ENCODE peak calls at places on chromosomes 6 and 20, in eight cellular contexts. L, Q, G, K, H, I, T and D are unnamed samples.

GRCh38 chr6:116500969-116501433 is 10.4 kb upstream of the CALHM5 start:
- DNase-seq in G (no peak), I (no peak), H (peak), K (peak), T (no peak), L (no peak), Q (no peak), D (no peak)

GRCh38 chr20:57582432-57583288 is 21.8 kb downstream of the PCK1 start:
- DNase-seq in T (no peak), Q (no peak), K (peak), G (peak), H (peak), L (peak), I (peak), D (peak)

GRCh38 chr6:100719883-100720682 is 161.0 kb downstream of the ASCC3 start:
- DNase-seq in G (peak), T (no peak), H (peak), Q (no peak), L (peak), I (no peak), K (no peak), D (no peak)

GRCh38 chr6:53476979-53477378 is 67.9 kb downstream of the GCLC start:
- DNase-seq in K (no peak), G (no peak), I (no peak), H (no peak), L (no peak), T (no peak), Q (no peak), D (no peak)

GRCh38 chr20:48740269-48740603 is 87.6 kb downstream of the PREX1 start:
- DNase-seq in Q (no peak), H (no peak), L (no peak), T (no peak), G (no peak), K (no peak), I (no peak), D (peak)

GRCh38 chr6:35019831-35020230 is 121.3 kb downstream of the TCP11 start:
- DNase-seq in T (no peak), Q (no peak), I (no peak), G (no peak), L (no peak), K (no peak), H (no peak), D (no peak)

GRCh38 chr6:122495612-122496011 is 24.0 kb upstream of the SERINC1 start:
- DNase-seq in L (no peak), I (no peak), Q (no peak), G (no peak), H (no peak), T (no peak), K (no peak), D (no peak)

GRCh38 chr20:46928580-46929132 is 34.0 kb downstream of the EYA2 start:
- DNase-seq in G (no peak), L (no peak), I (no peak), H (peak), Q (no peak), K (no peak), T (no peak), D (no peak)

GRCh38 chr20:43389231-43389630 is 68.5 kb upstream of the SRSF6 start:
- DNase-seq in I (no peak), T (peak), K (no peak), H (peak), G (no peak), Q (no peak), L (no peak), D (no peak)

GRCh38 chr6:118641042-118641441 is 10.3 kb downstream of the CEP85L start:
- DNase-seq in T (no peak), G (no peak), I (no peak), K (no peak), H (no peak), L (no peak), Q (no peak), D (no peak)

GRCh38 chr6:158869010-158869603 is 49.9 kb upstream of the EZR start:
- DNase-seq in T (no peak), L (peak), H (no peak), G (no peak), K (no peak), Q (no peak), I (no peak), D (no peak)

GRCh38 chr20:20276806-20277530 is 90.9 kb upstream of the INSM1 start:
- DNase-seq in G (no peak), L (no peak), T (no peak), K (no peak), Q (no peak), H (no peak), I (no peak), D (no peak)

GRCh38 chr20:35025116-35025515 is 67.5 kb downstream of the TRPC4AP start:
- DNase-seq in T (no peak), I (no peak), K (no peak), G (no peak), H (no peak), Q (no peak), L (no peak), D (no peak)

GRCh38 chr6:70686548-70687133 is 19.0 kb downstream of the SMAP1 start:
- DNase-seq in H (peak), Q (no peak), K (no peak), I (no peak), L (peak), G (peak), T (no peak), D (no peak)

GRCh38 chr20:32497589-32498224 is 87.4 kb downstream of the NOL4L start:
- DNase-seq in G (peak), L (no peak), I (no peak), Q (no peak), T (no peak), K (no peak), H (no peak), D (peak)

GRCh38 chr20:53157443-53158408 is 185.6 kb downstream of the TSHZ2 start:
- DNase-seq in T (peak), I (peak), G (peak), L (peak), H (peak), Q (no peak), K (peak), D (no peak)

GRCh38 chr6:56890683-56891429 is 64.1 kb upstream of the BEND6 start:
- DNase-seq in K (no peak), L (peak), G (peak), Q (no peak), H (peak), T (no peak), I (no peak), D (no peak)

GRCh38 chr6:73774311-73774766 is 78.3 kb downstream of the CD109 start:
- DNase-seq in G (peak), I (no peak), H (peak), L (peak), T (no peak), K (no peak), Q (no peak), D (no peak)

GRCh38 chr6:44495036-44495901 is 107.8 kb downstream of the CDC5L start:
- DNase-seq in T (no peak), Q (no peak), L (peak), G (no peak), I (no peak), K (no peak), H (peak), D (no peak)

GRCh38 chr6:133326584-133326983 is 85.4 kb downstream of the EYA4 start:
- DNase-seq in T (no peak), Q (no peak), K (no peak), L (no peak), G (no peak), H (no peak), I (no peak), D (no peak)

GRCh38 chr20:45470262-45470931 is 844 bp downstream of the WFDC2 start:
- DNase-seq in K (peak), I (peak), T (peak), G (no peak), H (peak), L (no peak), Q (peak), D (no peak)

GRCh38 chr20:31363295-31363694 is 5.1 kb upstream of the DEFB118 start:
- DNase-seq in K (no peak), L (no peak), Q (no peak), G (no peak), T (no peak), I (no peak), H (no peak), D (no peak)

GRCh38 chr20:53346266-53346665 is 247.4 kb downstream of the ZNF217 start:
- DNase-seq in G (no peak), I (no peak), H (no peak), K (no peak), Q (no peak), L (no peak), T (no peak), D (no peak)

GRCh38 chr6:111377558-111378120 is 105.4 kb downstream of the REV3L start:
- DNase-seq in K (no peak), I (no peak), Q (no peak), G (no peak), L (no peak), H (peak), T (no peak), D (no peak)

GRCh38 chr20:57810511-57811372 is 100.9 kb upstream of the PMEPA1 start:
- DNase-seq in L (peak), I (no peak), Q (no peak), H (no peak), K (no peak), G (no peak), T (no peak), D (no peak)

GRCh38 chr6:43494321-43494720 is 15.8 kb downstream of the LRRC73 start:
- DNase-seq in K (no peak), Q (no peak), T (no peak), L (no peak), H (no peak), G (no peak), I (no peak), D (no peak)

GRCh38 chr6:134564705-134565104 is 246.8 kb upstream of the SGK1 start:
- DNase-seq in K (no peak), T (no peak), G (no peak), I (no peak), L (no peak), H (no peak), Q (no peak), D (no peak)

GRCh38 chr20:45506927-45507820 is 8.2 kb downstream of the SPINT3 start:
- DNase-seq in G (no peak), K (no peak), Q (no peak), T (no peak), I (no peak), L (peak), H (no peak), D (no peak)

GRCh38 chr20:8361008-8361652 is 229.1 kb downstream of the PLCB1 start:
- DNase-seq in T (no peak), L (no peak), I (no peak), H (peak), Q (no peak), K (no peak), G (no peak), D (no peak)

GRCh38 chr6:144546807-144547206 is 261.7 kb downstream of the UTRN start:
- DNase-seq in I (no peak), K (no peak), H (no peak), L (no peak), Q (no peak), G (no peak), T (no peak), D (no peak)

GRCh38 chr20:4484431-4485057 is 237.2 kb upstream of the PRND start:
- DNase-seq in L (no peak), I (no peak), K (no peak), H (no peak), Q (no peak), G (no peak), T (no peak), D (no peak)

GRCh38 chr20:51966296-51966971 is 164.1 kb upstream of the SALL4 start:
- DNase-seq in L (peak), H (peak), K (peak), T (no peak), G (peak), I (peak), Q (no peak), D (no peak)

GRCh38 chr20:25254571-25254970 is 6.7 kb downstream of the PYGB start:
- DNase-seq in T (no peak), L (no peak), G (no peak), I (no peak), Q (no peak), H (no peak), K (no peak), D (no peak)

GRCh38 chr6:84218091-84218490 is 9.4 kb downstream of the CEP162 start:
- DNase-seq in H (no peak), K (peak), G (no peak), I (no peak), T (no peak), Q (no peak), L (no peak), D (no peak)

GRCh38 chr6:100322886-100323285 is 141.8 kb downstream of the SIM1 start:
- DNase-seq in I (no peak), H (peak), G (no peak), T (no peak), L (no peak), Q (no peak), K (no peak), D (no peak)

GRCh38 chr6:107320126-107320525 is 139.2 kb downstream of the PDSS2 start:
- DNase-seq in G (peak), L (no peak), I (no peak), Q (no peak), T (no peak), H (peak), K (no peak), D (no peak)

GRCh38 chr6:117911150-117911549 is 4.1 kb downstream of the SLC35F1 start:
- DNase-seq in L (no peak), G (no peak), K (no peak), T (no peak), H (no peak), Q (no peak), I (no peak), D (no peak)

GRCh38 chr6:13554929-13555333 is 19.5 kb upstream of the SIRT5 start:
- DNase-seq in K (peak), T (no peak), H (no peak), I (no peak), Q (no peak), L (no peak), G (peak), D (no peak)

DNA sequence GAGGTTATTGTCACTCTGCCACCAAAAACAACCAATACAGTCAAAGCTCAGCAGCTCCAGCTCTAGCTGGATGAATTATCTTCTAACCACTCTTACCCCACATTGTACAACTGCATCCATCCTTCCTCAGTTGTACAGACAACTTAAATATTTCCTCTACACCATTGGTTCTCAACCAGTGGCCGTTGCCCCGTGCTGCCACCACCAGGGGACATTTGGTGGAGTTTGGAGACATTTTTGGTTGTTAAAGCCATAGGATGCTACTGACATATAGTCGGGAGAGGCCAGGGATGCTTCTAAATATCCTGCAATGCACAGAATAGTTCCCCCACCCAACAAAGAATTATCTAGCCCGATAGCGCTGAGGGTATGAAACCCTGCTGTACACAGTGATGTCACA is 59.3 kb downstream of the SHLD1 start:
- DNase-seq in Q (no peak), G (no peak), I (no peak), K (no peak), T (no peak), H (no peak), L (peak), D (no peak)
- TF ChIP-seq CTCF in Q (no peak), G (no peak), I (no peak), K (no peak), T (no peak), H (no peak), L (peak), D (no peak)

DNA sequence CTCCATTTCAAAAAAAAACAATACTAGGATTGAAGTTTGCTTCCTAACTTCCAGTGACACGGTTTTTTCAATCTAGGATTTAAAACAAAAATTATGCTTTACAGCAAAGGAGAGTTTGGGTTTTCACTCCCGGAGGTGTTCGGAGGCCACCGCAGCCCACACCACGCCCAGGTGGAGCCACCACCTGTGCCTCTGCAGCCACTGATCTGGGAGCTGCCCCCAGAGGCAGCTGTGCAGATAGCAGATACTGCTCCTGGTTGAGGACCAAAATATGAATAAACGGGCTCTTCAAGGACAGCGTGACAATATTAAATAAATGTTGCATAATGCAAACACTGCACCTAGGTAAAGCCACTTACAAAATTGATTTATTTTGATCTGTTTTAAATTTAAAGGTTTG is 30.2 kb downstream of the DLL1 start:
- DNase-seq in K (no peak), L (peak), G (no peak), T (no peak), H (no peak), Q (no peak), I (no peak), D (no peak)
- TF ChIP-seq CTCF in K (no peak), L (peak), G (no peak), T (no peak), H (no peak), Q (peak), I (no peak), D (peak)

DNA sequence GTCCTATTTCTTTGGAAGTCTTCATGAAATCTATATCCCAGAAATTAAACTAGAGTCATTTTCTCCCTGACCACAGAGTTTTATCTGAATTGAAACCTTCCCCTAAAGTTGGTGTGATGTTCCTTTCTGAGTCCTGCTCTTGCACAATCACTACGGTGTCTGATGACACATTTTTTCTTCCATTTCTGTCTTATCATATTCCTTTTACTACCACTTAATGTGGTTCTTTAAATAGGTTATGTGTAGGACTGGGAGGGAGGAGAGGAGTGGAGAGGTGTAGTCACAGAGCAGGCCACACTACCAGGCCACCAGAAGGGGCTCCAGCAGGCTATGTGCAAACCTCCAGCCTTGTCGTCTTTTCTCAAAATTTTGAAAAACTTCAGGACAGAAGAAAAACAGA is 39.7 kb upstream of the ATXN1 start:
- DNase-seq in H (peak), T (no peak), K (no peak), L (peak), Q (no peak), I (no peak), G (no peak), D (no peak)
- TF ChIP-seq CTCF in H (no peak), T (no peak), K (no peak), L (peak), Q (no peak), I (no peak), G (no peak), D (no peak)

DNA sequence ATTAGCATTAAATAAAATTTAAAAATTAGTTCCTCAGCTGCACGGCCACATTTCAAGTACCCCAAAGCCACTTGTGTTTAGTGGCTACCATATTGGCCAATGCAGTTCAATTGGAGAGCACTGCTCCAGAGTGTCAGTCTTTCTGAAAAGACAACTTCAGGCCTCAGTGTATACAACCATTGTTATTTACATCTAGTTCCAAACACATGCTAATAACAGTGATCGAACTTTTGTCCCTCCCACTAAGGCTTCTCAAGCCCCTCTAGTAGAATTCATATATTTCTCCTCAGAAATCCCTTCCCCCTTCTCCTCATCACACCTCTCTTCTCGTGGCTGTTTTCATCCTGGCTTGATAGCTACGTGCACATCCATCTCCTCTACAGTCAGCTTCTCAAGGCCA is 32.9 kb downstream of the HIVEP2 start:
- DNase-seq in G (no peak), I (no peak), Q (no peak), K (no peak), L (no peak), T (no peak), H (no peak), D (no peak)
- TF ChIP-seq CTCF in G (no peak), I (no peak), Q (no peak), K (no peak), L (no peak), T (no peak), H (no peak), D (no peak)

GRCh38 chr6:30907758-30908591 is at the start of gene GTF2H4:
- DNase-seq in K (peak), H (peak), Q (peak), T (peak), I (peak), G (peak), L (peak), D (no peak)
- TF ChIP-seq CTCF in K (no peak), H (no peak), Q (no peak), T (no peak), I (no peak), G (no peak), L (no peak), D (no peak)